ENCODE peak calls at places on chromosome 2, in seven cellular contexts. One of them, this sample, is unnamed.

GRCh38 chr2:240586919-240587800 is 626 bp downstream of the CAPN10 start:
- DNase-seq in chondrocyte: peak
- DNase-seq in NCI-H1092: peak
- DNase-seq in HTR-8/SVneo: no peak
- DNase-seq in GM20000: peak
- DNase-seq in activated CD4-positive, alpha-beta T cell treated with anti-CD3 and anti-CD28 coated beads for 48 hours: peak
- DNase-seq in caudate nucleus: no peak
- DNase-seq in this sample: peak

GRCh38 chr2:172085460-172086159 is at the start of gene DLX1:
- DNase-seq in chondrocyte: no peak
- DNase-seq in NCI-H1092: peak
- DNase-seq in HTR-8/SVneo: peak
- DNase-seq in GM20000: no peak
- DNase-seq in activated CD4-positive, alpha-beta T cell treated with anti-CD3 and anti-CD28 coated beads for 48 hours: peak
- DNase-seq in caudate nucleus: no peak
- DNase-seq in this sample: no peak

GRCh38 chr2:41894563-41895333 is 153.1 kb upstream of the PKDCC start:
- DNase-seq in chondrocyte: no peak
- DNase-seq in NCI-H1092: no peak
- DNase-seq in HTR-8/SVneo: no peak
- DNase-seq in GM20000: no peak
- DNase-seq in activated CD4-positive, alpha-beta T cell treated with anti-CD3 and anti-CD28 coated beads for 48 hours: no peak
- DNase-seq in caudate nucleus: no peak
- DNase-seq in this sample: no peak

GRCh38 chr2:72024451-72025175 is 123.0 kb downstream of the CYP26B1 start:
- DNase-seq in chondrocyte: peak
- DNase-seq in NCI-H1092: no peak
- DNase-seq in HTR-8/SVneo: no peak
- DNase-seq in GM20000: no peak
- DNase-seq in activated CD4-positive, alpha-beta T cell treated with anti-CD3 and anti-CD28 coated beads for 48 hours: no peak
- DNase-seq in caudate nucleus: no peak
- DNase-seq in this sample: no peak

GRCh38 chr2:118784860-118785259 is 62.6 kb downstream of the EN1 start:
- DNase-seq in chondrocyte: no peak
- DNase-seq in NCI-H1092: no peak
- DNase-seq in HTR-8/SVneo: no peak
- DNase-seq in GM20000: no peak
- DNase-seq in activated CD4-positive, alpha-beta T cell treated with anti-CD3 and anti-CD28 coated beads for 48 hours: no peak
- DNase-seq in caudate nucleus: no peak
- DNase-seq in this sample: no peak

GRCh38 chr2:221554769-221555510 is 17.2 kb downstream of the EPHA4 start:
- DNase-seq in chondrocyte: no peak
- DNase-seq in NCI-H1092: no peak
- DNase-seq in HTR-8/SVneo: no peak
- DNase-seq in GM20000: peak
- DNase-seq in activated CD4-positive, alpha-beta T cell treated with anti-CD3 and anti-CD28 coated beads for 48 hours: no peak
- DNase-seq in caudate nucleus: no peak
- DNase-seq in this sample: no peak

GRCh38 chr2:231545105-231545902 is 15.1 kb upstream of the NMUR1 start:
- DNase-seq in chondrocyte: no peak
- DNase-seq in NCI-H1092: no peak
- DNase-seq in HTR-8/SVneo: no peak
- DNase-seq in GM20000: peak
- DNase-seq in activated CD4-positive, alpha-beta T cell treated with anti-CD3 and anti-CD28 coated beads for 48 hours: peak
- DNase-seq in caudate nucleus: no peak
- DNase-seq in this sample: no peak

GRCh38 chr2:217035967-217036366 is 176.1 kb upstream of the TNP1 start:
- DNase-seq in chondrocyte: no peak
- DNase-seq in NCI-H1092: no peak
- DNase-seq in HTR-8/SVneo: no peak
- DNase-seq in GM20000: no peak
- DNase-seq in activated CD4-positive, alpha-beta T cell treated with anti-CD3 and anti-CD28 coated beads for 48 hours: no peak
- DNase-seq in caudate nucleus: no peak
- DNase-seq in this sample: no peak

GRCh38 chr2:101478561-101479001 is 3.7 kb upstream of the RFX8 start:
- DNase-seq in chondrocyte: no peak
- DNase-seq in NCI-H1092: no peak
- DNase-seq in HTR-8/SVneo: no peak
- DNase-seq in GM20000: no peak
- DNase-seq in activated CD4-positive, alpha-beta T cell treated with anti-CD3 and anti-CD28 coated beads for 48 hours: no peak
- DNase-seq in caudate nucleus: no peak
- DNase-seq in this sample: no peak

GRCh38 chr2:44010266-44010665 is 14.5 kb upstream of the LRPPRC start:
- DNase-seq in chondrocyte: no peak
- DNase-seq in NCI-H1092: peak
- DNase-seq in HTR-8/SVneo: no peak
- DNase-seq in GM20000: no peak
- DNase-seq in activated CD4-positive, alpha-beta T cell treated with anti-CD3 and anti-CD28 coated beads for 48 hours: no peak
- DNase-seq in caudate nucleus: no peak
- DNase-seq in this sample: peak

GRCh38 chr2:96404446-96405373 is 69.1 kb downstream of the NCAPH start:
- DNase-seq in chondrocyte: no peak
- DNase-seq in NCI-H1092: peak
- DNase-seq in HTR-8/SVneo: no peak
- DNase-seq in GM20000: no peak
- DNase-seq in activated CD4-positive, alpha-beta T cell treated with anti-CD3 and anti-CD28 coated beads for 48 hours: no peak
- DNase-seq in caudate nucleus: no peak
- DNase-seq in this sample: peak

GRCh38 chr2:223855426-223855825 is 18.0 kb upstream of the AP1S3 start:
- DNase-seq in chondrocyte: no peak
- DNase-seq in NCI-H1092: no peak
- DNase-seq in HTR-8/SVneo: no peak
- DNase-seq in GM20000: no peak
- DNase-seq in activated CD4-positive, alpha-beta T cell treated with anti-CD3 and anti-CD28 coated beads for 48 hours: no peak
- DNase-seq in caudate nucleus: no peak
- DNase-seq in this sample: no peak

GRCh38 chr2:233764264-233764663 is 4.2 kb downstream of the UGT1A1 start:
- DNase-seq in chondrocyte: no peak
- DNase-seq in NCI-H1092: no peak
- DNase-seq in HTR-8/SVneo: no peak
- DNase-seq in GM20000: no peak
- DNase-seq in activated CD4-positive, alpha-beta T cell treated with anti-CD3 and anti-CD28 coated beads for 48 hours: no peak
- DNase-seq in caudate nucleus: no peak
- DNase-seq in this sample: no peak

GRCh38 chr2:151914989-151915628 is 86.9 kb upstream of the ARL5A start:
- DNase-seq in chondrocyte: no peak
- DNase-seq in NCI-H1092: no peak
- DNase-seq in HTR-8/SVneo: no peak
- DNase-seq in GM20000: no peak
- DNase-seq in activated CD4-positive, alpha-beta T cell treated with anti-CD3 and anti-CD28 coated beads for 48 hours: no peak
- DNase-seq in caudate nucleus: no peak
- DNase-seq in this sample: no peak

GRCh38 chr2:240467659-240468299 is 32.3 kb downstream of the GPC1 start:
- DNase-seq in chondrocyte: peak
- DNase-seq in NCI-H1092: no peak
- DNase-seq in HTR-8/SVneo: no peak
- DNase-seq in GM20000: peak
- DNase-seq in activated CD4-positive, alpha-beta T cell treated with anti-CD3 and anti-CD28 coated beads for 48 hours: peak
- DNase-seq in caudate nucleus: no peak
- DNase-seq in this sample: no peak

GRCh38 chr2:105557515-105557914 is 158.7 kb upstream of the FHL2 start:
- DNase-seq in chondrocyte: no peak
- DNase-seq in NCI-H1092: no peak
- DNase-seq in HTR-8/SVneo: no peak
- DNase-seq in GM20000: no peak
- DNase-seq in activated CD4-positive, alpha-beta T cell treated with anti-CD3 and anti-CD28 coated beads for 48 hours: no peak
- DNase-seq in caudate nucleus: no peak
- DNase-seq in this sample: no peak

GRCh38 chr2:216017365-216017764 is 4.0 kb upstream of the MREG start:
- DNase-seq in chondrocyte: no peak
- DNase-seq in NCI-H1092: no peak
- DNase-seq in HTR-8/SVneo: peak
- DNase-seq in GM20000: peak
- DNase-seq in activated CD4-positive, alpha-beta T cell treated with anti-CD3 and anti-CD28 coated beads for 48 hours: peak
- DNase-seq in caudate nucleus: no peak
- DNase-seq in this sample: no peak

GRCh38 chr2:23487735-23488492 is 102.9 kb downstream of the KLHL29 start:
- DNase-seq in chondrocyte: peak
- DNase-seq in NCI-H1092: no peak
- DNase-seq in HTR-8/SVneo: no peak
- DNase-seq in GM20000: peak
- DNase-seq in activated CD4-positive, alpha-beta T cell treated with anti-CD3 and anti-CD28 coated beads for 48 hours: peak
- DNase-seq in caudate nucleus: no peak
- DNase-seq in this sample: no peak

GRCh38 chr2:235958221-235958620 is 210.0 kb downstream of the GBX2 start:
- DNase-seq in chondrocyte: no peak
- DNase-seq in NCI-H1092: no peak
- DNase-seq in HTR-8/SVneo: no peak
- DNase-seq in GM20000: no peak
- DNase-seq in activated CD4-positive, alpha-beta T cell treated with anti-CD3 and anti-CD28 coated beads for 48 hours: no peak
- DNase-seq in caudate nucleus: no peak
- DNase-seq in this sample: no peak

GRCh38 chr2:191318037-191318728 is 73.0 kb downstream of the MYO1B start:
- DNase-seq in chondrocyte: no peak
- DNase-seq in NCI-H1092: no peak
- DNase-seq in HTR-8/SVneo: no peak
- DNase-seq in GM20000: no peak
- DNase-seq in activated CD4-positive, alpha-beta T cell treated with anti-CD3 and anti-CD28 coated beads for 48 hours: no peak
- DNase-seq in caudate nucleus: no peak
- DNase-seq in this sample: no peak

GRCh38 chr2:191845876-191846786 is 757 bp downstream of the CAVIN2 start:
- DNase-seq in chondrocyte: no peak
- DNase-seq in NCI-H1092: no peak
- DNase-seq in HTR-8/SVneo: no peak
- DNase-seq in GM20000: no peak
- DNase-seq in activated CD4-positive, alpha-beta T cell treated with anti-CD3 and anti-CD28 coated beads for 48 hours: no peak
- DNase-seq in caudate nucleus: no peak
- DNase-seq in this sample: no peak

GRCh38 chr2:45128580-45128997 is 119.3 kb upstream of the SIX2 start:
- DNase-seq in chondrocyte: no peak
- DNase-seq in NCI-H1092: no peak
- DNase-seq in HTR-8/SVneo: peak
- DNase-seq in GM20000: no peak
- DNase-seq in activated CD4-positive, alpha-beta T cell treated with anti-CD3 and anti-CD28 coated beads for 48 hours: no peak
- DNase-seq in caudate nucleus: no peak
- DNase-seq in this sample: no peak

GRCh38 chr2:218886461-218886947 is 5.9 kb downstream of the WNT10A start:
- DNase-seq in chondrocyte: peak
- DNase-seq in NCI-H1092: no peak
- DNase-seq in HTR-8/SVneo: no peak
- DNase-seq in GM20000: no peak
- DNase-seq in activated CD4-positive, alpha-beta T cell treated with anti-CD3 and anti-CD28 coated beads for 48 hours: no peak
- DNase-seq in caudate nucleus: peak
- DNase-seq in this sample: no peak

GRCh38 chr2:160352492-160352891 is 141.1 kb downstream of the RBMS1 start:
- DNase-seq in chondrocyte: no peak
- DNase-seq in NCI-H1092: no peak
- DNase-seq in HTR-8/SVneo: no peak
- DNase-seq in GM20000: no peak
- DNase-seq in activated CD4-positive, alpha-beta T cell treated with anti-CD3 and anti-CD28 coated beads for 48 hours: no peak
- DNase-seq in caudate nucleus: no peak
- DNase-seq in this sample: no peak

GRCh38 chr2:164430166-164430783 is 191.0 kb downstream of the GRB14 start:
- DNase-seq in chondrocyte: no peak
- DNase-seq in NCI-H1092: peak
- DNase-seq in HTR-8/SVneo: peak
- DNase-seq in GM20000: peak
- DNase-seq in activated CD4-positive, alpha-beta T cell treated with anti-CD3 and anti-CD28 coated beads for 48 hours: peak
- DNase-seq in caudate nucleus: no peak
- DNase-seq in this sample: no peak

GRCh38 chr2:84687498-84688149 is 171.3 kb downstream of the DNAH6 start:
- DNase-seq in chondrocyte: no peak
- DNase-seq in NCI-H1092: no peak
- DNase-seq in HTR-8/SVneo: no peak
- DNase-seq in GM20000: no peak
- DNase-seq in activated CD4-positive, alpha-beta T cell treated with anti-CD3 and anti-CD28 coated beads for 48 hours: no peak
- DNase-seq in caudate nucleus: no peak
- DNase-seq in this sample: no peak

GRCh38 chr2:129759186-129760010 is 220.1 kb upstream of the RAB6C start:
- DNase-seq in chondrocyte: peak
- DNase-seq in NCI-H1092: no peak
- DNase-seq in HTR-8/SVneo: no peak
- DNase-seq in GM20000: no peak
- DNase-seq in activated CD4-positive, alpha-beta T cell treated with anti-CD3 and anti-CD28 coated beads for 48 hours: no peak
- DNase-seq in caudate nucleus: no peak
- DNase-seq in this sample: no peak